ENCODE peak calls at places on chromosomes 13 and 19, in five cellular contexts. G is NCI-H82; N is H9; C is nephron progenitor cell; W is stimulated activated CD8-positive, alpha-beta memory T cell treated with anti-CD3 and anti-CD28 coated beads, Interleukin-4, amount 100 ng/mL, for 1 hour. M is an unnamed sample.

GRCh38 chr13:27483421-27483820 is 33.1 kb upstream of the MTIF3 start:
- DNase-seq in C (no peak), W (no peak), G (no peak), N (no peak), M (no peak)

GRCh38 chr13:30766957-30767603 is 31.7 kb downstream of the ALOX5AP start:
- DNase-seq in G (no peak), N (no peak), W (no peak), C (no peak), M (no peak)

GRCh38 chr19:918481-919156 is 1.5 kb downstream of the KISS1R start:
- DNase-seq in W (no peak), G (no peak), C (peak), N (no peak), M (no peak)

GRCh38 chr19:28980236-28980868 is 232.6 kb downstream of the UQCRFS1 start:
- DNase-seq in N (peak), W (no peak), G (no peak), C (no peak), M (no peak)

GRCh38 chr19:5623397-5624153 is 692 bp downstream of the SAFB start:
- DNase-seq in G (no peak), C (no peak), N (no peak), W (no peak), M (peak)

GRCh38 chr19:47653856-47654255 is 44.9 kb downstream of the BICRA start:
- DNase-seq in C (no peak), G (no peak), N (no peak), W (no peak), M (no peak)

GRCh38 chr19:56146904-56147303 is 5.8 kb downstream of the ZNF444 start:
- DNase-seq in C (no peak), N (no peak), W (no peak), G (no peak), M (no peak)

GRCh38 chr19:12703056-12703455 is 6.6 kb upstream of the FBXW9 start:
- DNase-seq in C (peak), N (peak), G (peak), W (no peak), M (no peak)

GRCh38 chr13:82565191-82565590 is 1317.1 kb downstream of the SLITRK1 start:
- DNase-seq in G (no peak), N (no peak), W (no peak), C (no peak), M (no peak)

GRCh38 chr19:13104848-13105646 is 2.4 kb upstream of the LYL1 start:
- DNase-seq in C (no peak), G (no peak), N (no peak), W (no peak), M (peak)

GRCh38 chr19:1787116-1787515 is 25.0 kb downstream of the ATP8B3 start:
- DNase-seq in N (no peak), W (no peak), C (no peak), G (no peak), M (no peak)

GRCh38 chr13:111322001-111322915 is 1.8 kb downstream of the TEX29 start:
- DNase-seq in C (no peak), G (no peak), W (no peak), N (peak), M (no peak)

GRCh38 chr19:39197808-39198207 is 1.0 kb downstream of the NCCRP1 start:
- DNase-seq in N (no peak), W (no peak), G (no peak), C (no peak), M (no peak)

GRCh38 chr19:31418055-31418454 is 68.8 kb upstream of the TSHZ3 start:
- DNase-seq in G (no peak), W (no peak), N (peak), C (no peak), M (no peak)

GRCh38 chr19:5115771-5116202 is 146.9 kb downstream of the KDM4B start:
- DNase-seq in W (no peak), N (no peak), C (no peak), G (no peak), M (no peak)

GRCh38 chr13:97359181-97360057 is 74.5 kb upstream of the RAP2A start:
- DNase-seq in N (peak), C (peak), G (peak), W (no peak), M (no peak)

GRCh38 chr19:15563325-15563794 is 51.7 kb upstream of the CYP4F8 start:
- DNase-seq in G (peak), N (peak), W (no peak), C (no peak), M (peak)

GRCh38 chr13:23790591-23791170 is 98.5 kb downstream of the MIPEP start:
- DNase-seq in C (no peak), W (no peak), N (no peak), G (no peak), M (no peak)

GRCh38 chr13:110114351-110114750 is 192.6 kb downstream of the COL4A1 start:
- DNase-seq in W (no peak), G (no peak), N (no peak), C (no peak), M (no peak)

GRCh38 chr13:21069561-21070004 is 8.2 kb upstream of the LATS2 start:
- DNase-seq in N (no peak), W (no peak), G (no peak), C (no peak), M (no peak)

GRCh38 chr13:94345374-94346195 is 133.9 kb downstream of the DCT start:
- DNase-seq in C (no peak), N (no peak), G (peak), W (no peak), M (no peak)

GRCh38 chr19:9586764-9587163 is 2.5 kb upstream of the ZNF121 start:
- DNase-seq in C (peak), N (peak), G (peak), W (peak), M (peak)

GRCh38 chr19:38512277-38512676 is 78.8 kb downstream of the RYR1 start:
- DNase-seq in N (no peak), W (no peak), C (no peak), G (no peak), M (no peak)

M was measured in right cardiac atrium.